ENCODE peak calls at places on chromosomes 11 and 22, in five cellular contexts. One of them, this sample, is unnamed.

GRCh38 chr22:43798492-43798891 is 13.6 kb downstream of the EFCAB6 start:
- DNase-seq in BE2C: no peak
- DNase-seq in iris pigment epithelial cell: no peak
- DNase-seq in psoas muscle: no peak
- DNase-seq in left ventricle myocardium inferior: no peak
- DNase-seq in this sample: no peak

GRCh38 chr11:105673089-105673488 is 63.2 kb downstream of the GRIA4 start:
- DNase-seq in BE2C: no peak
- DNase-seq in iris pigment epithelial cell: peak; percentile 64
- DNase-seq in psoas muscle: no peak
- DNase-seq in left ventricle myocardium inferior: no peak
- DNase-seq in this sample: no peak

GRCh38 chr11:79393362-79394043 is 47.3 kb downstream of the TENM4 start:
- DNase-seq in BE2C: peak; percentile 97
- DNase-seq in iris pigment epithelial cell: no peak
- DNase-seq in psoas muscle: no peak
- DNase-seq in left ventricle myocardium inferior: no peak
- DNase-seq in this sample: no peak

GRCh38 chr11:16958833-16959232 is 55.4 kb downstream of the PLEKHA7 start:
- DNase-seq in BE2C: no peak
- DNase-seq in iris pigment epithelial cell: no peak
- DNase-seq in psoas muscle: no peak
- DNase-seq in left ventricle myocardium inferior: no peak
- DNase-seq in this sample: peak; percentile 37

GRCh38 chr11:12585861-12586260 is 88.4 kb upstream of the TEAD1 start:
- DNase-seq in BE2C: no peak
- DNase-seq in iris pigment epithelial cell: no peak
- DNase-seq in psoas muscle: no peak
- DNase-seq in left ventricle myocardium inferior: no peak
- DNase-seq in this sample: no peak

GRCh38 chr11:45411221-45411946 is 125.2 kb upstream of the SYT13 start:
- DNase-seq in BE2C: no peak
- DNase-seq in iris pigment epithelial cell: peak; percentile 21
- DNase-seq in psoas muscle: no peak
- DNase-seq in left ventricle myocardium inferior: no peak
- DNase-seq in this sample: no peak

GRCh38 chr11:61026121-61027031 is 54.9 kb downstream of the CD6 start:
- DNase-seq in BE2C: no peak
- DNase-seq in iris pigment epithelial cell: no peak
- DNase-seq in psoas muscle: no peak
- DNase-seq in left ventricle myocardium inferior: no peak
- DNase-seq in this sample: peak; percentile 16

GRCh38 chr11:66976048-66976467 is 954 bp downstream of the C11orf86 start:
- DNase-seq in BE2C: peak; percentile 72
- DNase-seq in iris pigment epithelial cell: no peak
- DNase-seq in psoas muscle: no peak
- DNase-seq in left ventricle myocardium inferior: no peak
- DNase-seq in this sample: no peak

GRCh38 chr22:46251266-46251665 is 1.2 kb upstream of the CDPF1 start:
- DNase-seq in BE2C: no peak
- DNase-seq in iris pigment epithelial cell: no peak
- DNase-seq in psoas muscle: no peak
- DNase-seq in left ventricle myocardium inferior: no peak
- DNase-seq in this sample: no peak

This sample was measured in transverse colon.